ENCODE peak calls at places on chromosomes 3 and 15, in nine cellular contexts. S, Q, J, P, M, K, F, A and T are unnamed samples.
A peak's percentile ranks its signal among the peaks of the same experiment; 100 is the strongest.

GRCh38 chr3:57230006-57230405 is 2.5 kb downstream of the APPL1 start:
- DNase-seq in J (no peak), S (no peak), Q (no peak), M (no peak), K (no peak), A (no peak), F (no peak), P (no peak), T (no peak)

GRCh38 chr3:20482350-20482749 is 296.3 kb upstream of the SGO1 start:
- DNase-seq in F (no peak), M (no peak), P (no peak), Q (no peak), J (no peak), S (no peak), K (no peak), A (no peak), T (no peak)

GRCh38 chr3:52845157-52845556 is 10.3 kb upstream of the MUSTN1 start:
- DNase-seq in P (peak; percentile 40), K (no peak), F (no peak), M (no peak), Q (peak; percentile 36), A (no peak), S (peak; percentile 90), J (peak; percentile 83), T (no peak)

GRCh38 chr3:31105438-31106077 is 211.1 kb upstream of the GADL1 start:
- DNase-seq in F (no peak), J (no peak), M (no peak), K (peak; percentile 76), Q (no peak), A (no peak), S (no peak), P (no peak), T (no peak)

GRCh38 chr3:70108072-70108471 is 108.5 kb downstream of the SAMMSON start:
- DNase-seq in J (peak; percentile 18), Q (no peak), F (no peak), A (peak; percentile 82), S (no peak), M (no peak), K (no peak), P (no peak), T (no peak)

GRCh38 chr3:13879946-13880810 is at the start of gene WNT7A:
- DNase-seq in A (peak; percentile 88), M (no peak), K (no peak), F (no peak), P (no peak), J (no peak), Q (peak; percentile 81), S (peak; percentile 48), T (no peak)

GRCh38 chr3:55720614-55721013 is 233.5 kb upstream of the WNT5A start:
- DNase-seq in F (no peak), P (no peak), S (no peak), Q (no peak), K (no peak), A (no peak), J (no peak), M (no peak), T (no peak)

GRCh38 chr3:186166036-186166435 is 57.1 kb upstream of the ETV5 start:
- DNase-seq in A (no peak), P (no peak), M (no peak), Q (no peak), K (no peak), S (no peak), F (no peak), J (no peak), T (no peak)

GRCh38 chr3:31253782-31254181 is 278.9 kb upstream of the STT3B start:
- DNase-seq in Q (no peak), S (no peak), M (no peak), K (no peak), P (no peak), F (no peak), J (no peak), A (no peak), T (no peak)

GRCh38 chr15:69612112-69612511 is 159.5 kb downstream of the RPLP1 start:
- DNase-seq in A (no peak), P (no peak), K (no peak), F (no peak), Q (no peak), M (no peak), J (no peak), S (no peak), T (no peak)

GRCh38 chr3:47016934-47017435 is 37.5 kb downstream of the NBEAL2 start:
- DNase-seq in A (no peak), M (no peak), Q (no peak), S (no peak), F (no peak), K (peak; percentile 18), J (no peak), P (no peak), T (no peak)

GRCh38 chr3:38960953-38961622 is 90.7 kb downstream of the SCN11A start:
- DNase-seq in S (no peak), Q (no peak), P (peak; percentile 51), A (peak; percentile 73), F (peak; percentile 58), K (peak; percentile 57), J (peak; percentile 25), M (no peak), T (no peak)

GRCh38 chr3:154122912-154123559 is 1.8 kb downstream of the ARHGEF26 start:
- DNase-seq in S (no peak), F (no peak), P (no peak), A (no peak), Q (no peak), J (peak; percentile 1), K (peak; percentile 50), M (no peak), T (no peak)

GRCh38 chr3:52606373-52607085 is 70.1 kb downstream of the UQCC5 start:
- DNase-seq in S (no peak), K (peak; percentile 32), M (peak; percentile 59), P (peak; percentile 29), J (peak; percentile 67), F (peak; percentile 89), Q (no peak), A (no peak), T (no peak)

GRCh38 chr3:30199096-30199734 is 407.2 kb upstream of the TGFBR2 start:
- DNase-seq in Q (peak; percentile 89), K (peak; percentile 78), S (peak; percentile 85), M (peak; percentile 62), P (peak; percentile 76), J (peak; percentile 49), F (peak; percentile 27), A (peak; percentile 69), T (no peak)

GRCh38 chr3:4633078-4634004 is 140.2 kb downstream of the ITPR1 start:
- DNase-seq in A (no peak), J (peak; percentile 52), F (peak; percentile 37), S (no peak), P (no peak), M (no peak), K (peak; percentile 72), Q (no peak), T (no peak)

GRCh38 chr15:33309602-33310276 is 1.0 kb upstream of the RYR3 start:
- DNase-seq in A (peak; percentile 49), S (peak; percentile 65), P (no peak), Q (no peak), M (no peak), J (no peak), K (no peak), F (no peak), T (no peak)

GRCh38 chr3:126393563-126393962 is 1.1 kb upstream of the CFAP100 start:
- DNase-seq in A (no peak), F (no peak), S (no peak), Q (no peak), P (no peak), K (no peak), M (no peak), J (no peak), T (no peak)

GRCh38 chr15:44300567-44300966 is 12.0 kb downstream of the GOLM2 start:
- DNase-seq in M (no peak), J (no peak), A (no peak), S (no peak), Q (no peak), K (no peak), P (no peak), F (no peak), T (no peak)

GRCh38 chr15:44299997-44300396 is 11.5 kb downstream of the GOLM2 start:
- DNase-seq in P (no peak), F (no peak), J (no peak), K (no peak), S (no peak), A (no peak), Q (no peak), M (no peak), T (no peak)

GRCh38 chr15:44296625-44297524 is 8.4 kb downstream of the GOLM2 start:
- DNase-seq in J (peak; percentile 5), F (peak; percentile 40), A (no peak), M (no peak), K (peak; percentile 18), S (no peak), Q (no peak), P (peak; percentile 43), T (no peak)

GRCh38 chr15:44295909-44296420 is 7.4 kb downstream of the GOLM2 start:
- DNase-seq in F (no peak), K (no peak), M (no peak), Q (no peak), A (no peak), J (no peak), P (no peak), S (no peak), T (no peak)

DNA sequence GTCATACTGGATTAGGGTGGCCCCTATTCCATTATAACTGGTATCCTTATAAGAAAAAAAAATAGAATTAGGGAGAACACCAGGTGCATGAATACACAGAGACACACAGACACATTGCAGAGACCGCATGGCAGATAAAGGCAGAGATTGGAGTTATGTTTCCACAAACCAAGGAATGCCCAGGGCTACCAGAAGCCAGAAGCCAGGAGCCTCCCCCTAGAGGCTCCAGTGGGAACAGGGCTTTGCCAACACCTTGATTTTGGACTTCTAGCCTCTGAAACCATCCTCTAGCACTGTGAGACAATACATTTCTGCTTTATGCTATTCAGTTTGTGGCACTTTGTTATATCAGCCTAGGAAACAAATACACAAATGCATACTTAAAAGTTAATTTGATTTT is 10.4 kb downstream of the GOLM2 start:
- DNase-seq in S (no peak), M (no peak), J (peak; percentile 10), Q (no peak), P (no peak), K (no peak), A (peak; percentile 52), F (peak; percentile 26), T (no peak)
- TF ChIP-seq CTCF in S (no peak), M (no peak), J (peak; percentile 31), Q (no peak), P (peak; percentile 22), K (peak; percentile 51), A (peak; percentile 68), F (peak; percentile 79), T (no peak)

GRCh38 chr15:62901087-62901486 is 141.5 kb upstream of the TPM1 start:
- DNase-seq in P (no peak), A (no peak), K (no peak), M (no peak), J (no peak), Q (no peak), F (no peak), S (peak; percentile 77), T (no peak)
- TF ChIP-seq POLR2AphosphoS5 in P (no peak), A (no peak), K (no peak), M (no peak), J (no peak), Q (no peak), F (no peak), S (peak; percentile 56), T (no peak)

GRCh38 chr3:112086018-112086854 is at the start of gene C3orf52:
- DNase-seq in P (peak; percentile 93), S (peak; percentile 86), K (peak; percentile 83), J (peak; percentile 56), A (peak; percentile 95), F (peak; percentile 67), Q (peak; percentile 89), M (peak; percentile 84), T (no peak)
- TF ChIP-seq POLR2A in P (peak; percentile 93), S (no peak), K (peak; percentile 53), J (no peak), A (no peak), F (no peak), Q (no peak), M (peak; percentile 12), T (no peak)

GRCh38 chr3:123876858-123877257 is 7.3 kb downstream of the MYLK start:
- DNase-seq in F (no peak), A (no peak), Q (no peak), S (no peak), P (no peak), M (no peak), J (peak; percentile 10), K (no peak), T (no peak)
- TF ChIP-seq CTCF in F (peak; percentile 51), A (no peak), Q (no peak), S (no peak), P (no peak), M (no peak), J (no peak), K (no peak), T (no peak)